ENCODE peak calls at places on chromosome 11, in nine cellular contexts. G, A, K, T, C, J, Y, P and H are unnamed samples.

GRCh38 chr11:69905202-69905535 is 86.0 kb upstream of the FGF3 start:
- DNase-seq in A (no peak), K (no peak), C (no peak), T (no peak), Y (no peak), J (no peak), G (no peak), P (no peak), H (no peak)

GRCh38 chr11:1983601-1983961 is 14.1 kb downstream of the H19 start:
- DNase-seq in T (no peak), A (peak; percentile 28), C (no peak), K (no peak), J (no peak), P (no peak), Y (no peak), G (no peak), H (no peak)

GRCh38 chr11:46238967-46239800 is 38.3 kb upstream of the CREB3L1 start:
- DNase-seq in K (peak; percentile 80), G (peak; percentile 85), C (peak; percentile 96), Y (peak; percentile 88), A (peak; percentile 95), T (peak; percentile 78), P (peak; percentile 92), J (peak; percentile 59), H (peak; percentile 76)

GRCh38 chr11:100831929-100832480 is 144.9 kb downstream of the ARHGAP42 start:
- DNase-seq in A (no peak), G (no peak), T (no peak), C (no peak), Y (no peak), J (no peak), P (no peak), K (no peak), H (peak; percentile 25)

GRCh38 chr11:64696045-64696444 is 27.0 kb downstream of the NRXN2 start:
- DNase-seq in P (no peak), Y (no peak), K (no peak), J (no peak), T (no peak), G (no peak), A (no peak), C (no peak), H (no peak)

GRCh38 chr11:109123811-109124787 is 297.9 kb upstream of the C11orf87 start:
- DNase-seq in T (no peak), J (no peak), A (peak; percentile 64), K (peak; percentile 3), P (no peak), Y (no peak), C (no peak), G (peak; percentile 75), H (no peak)

GRCh38 chr11:63847363-63847762 is 8.5 kb downstream of the MARK2 start:
- DNase-seq in G (no peak), P (no peak), A (no peak), J (no peak), T (no peak), K (no peak), C (no peak), Y (no peak), H (no peak)

GRCh38 chr11:135027461-135027860 is 615.4 kb upstream of the B3GAT1 start:
- DNase-seq in P (no peak), C (peak; percentile 69), K (peak; percentile 35), J (no peak), A (no peak), T (no peak), G (peak; percentile 75), Y (no peak), H (no peak)

GRCh38 chr11:7524831-7525230 is 11.0 kb downstream of the PPFIBP2 start:
- DNase-seq in K (peak; percentile 90), G (no peak), C (no peak), P (no peak), A (no peak), J (no peak), T (no peak), Y (no peak), H (peak; percentile 73)

GRCh38 chr11:120344302-120345004 is 8.2 kb downstream of the ARHGEF12 start:
- DNase-seq in T (peak; percentile 62), K (peak; percentile 78), G (peak; percentile 62), C (no peak), A (no peak), Y (no peak), P (peak; percentile 35), J (no peak), H (no peak)

GRCh38 chr11:36073411-36074203 is 129.7 kb downstream of the LDLRAD3 start:
- DNase-seq in G (peak; percentile 88), C (no peak), A (peak; percentile 65), Y (no peak), T (no peak), P (peak; percentile 31), J (no peak), K (peak; percentile 65), H (no peak)

GRCh38 chr11:1728931-1729691 is 21.3 kb downstream of the IFITM10 start:
- DNase-seq in Y (no peak), K (no peak), G (no peak), T (no peak), J (no peak), P (no peak), A (no peak), C (no peak), H (no peak)

GRCh38 chr11:65896009-65896999 is 3.9 kb downstream of the FOSL1 start:
- DNase-seq in J (no peak), P (no peak), Y (no peak), K (no peak), A (peak; percentile 51), T (no peak), G (no peak), C (no peak), H (no peak)

GRCh38 chr11:39459606-39460005 is 1999.8 kb downstream of the LRRC4C start:
- DNase-seq in J (no peak), K (no peak), Y (no peak), P (no peak), T (no peak), C (no peak), G (no peak), A (no peak), H (no peak)

GRCh38 chr11:128942807-128943430 is at the start of gene TP53AIP1:
- DNase-seq in P (no peak), K (peak; percentile 12), T (no peak), G (no peak), A (no peak), Y (no peak), J (no peak), C (no peak), H (no peak)

GRCh38 chr11:8017894-8018741 is 31.0 kb downstream of the EIF3F start:
- DNase-seq in C (peak; percentile 3), K (no peak), Y (peak; percentile 57), P (no peak), A (no peak), G (peak; percentile 13), J (no peak), T (no peak), H (no peak)

GRCh38 chr11:86291466-86292262 is 10.4 kb upstream of the HIKESHI start:
- DNase-seq in C (peak; percentile 62), K (peak; percentile 72), A (no peak), T (peak; percentile 33), G (peak; percentile 55), P (peak; percentile 16), J (peak; percentile 62), Y (no peak), H (peak; percentile 41)

GRCh38 chr11:19367051-19367709 is 126.4 kb upstream of the E2F8 start:
- DNase-seq in J (no peak), Y (peak; percentile 74), C (no peak), A (no peak), G (peak; percentile 72), K (peak; percentile 59), T (no peak), P (peak; percentile 12), H (no peak)

GRCh38 chr11:96357794-96358193 is 14.8 kb upstream of the MAML2 start:
- DNase-seq in K (no peak), P (no peak), T (no peak), Y (no peak), G (no peak), A (no peak), J (no peak), C (no peak), H (no peak)

GRCh38 chr11:1890856-1891830 is 552 bp downstream of the PRR33 start:
- DNase-seq in C (no peak), A (peak; percentile 62), T (no peak), Y (no peak), K (no peak), P (no peak), G (no peak), J (no peak), H (no peak)

GRCh38 chr11:60182546-60183330 is at the start of gene MS4A6A:
- DNase-seq in K (no peak), C (no peak), A (no peak), G (no peak), P (no peak), Y (no peak), J (no peak), T (no peak), H (no peak)

GRCh38 chr11:119254239-119254638 is 48.1 kb downstream of the CBL start:
- DNase-seq in A (no peak), K (no peak), J (peak; percentile 64), T (no peak), G (no peak), C (no peak), P (no peak), Y (no peak), H (no peak)

GRCh38 chr11:70536051-70536877 is 137.9 kb downstream of the CTTN start:
- DNase-seq in G (no peak), K (no peak), C (no peak), P (peak; percentile 70), T (no peak), J (no peak), A (peak; percentile 48), Y (no peak), H (no peak)

GRCh38 chr11:14578551-14578956 is 58.4 kb upstream of the PSMA1 start:
- DNase-seq in K (peak; percentile 61), Y (no peak), J (peak; percentile 10), P (no peak), G (peak; percentile 89), T (peak; percentile 71), C (peak; percentile 18), A (no peak), H (no peak)

GRCh38 chr11:12156301-12157140 is 46.1 kb downstream of the MICAL2 start:
- DNase-seq in T (no peak), C (no peak), J (no peak), P (no peak), A (no peak), K (no peak), G (no peak), Y (peak; percentile 67), H (no peak)

GRCh38 chr11:83192846-83193245 is 666 bp upstream of the ANKRD42 start:
- DNase-seq in G (peak; percentile 53), J (no peak), T (no peak), K (no peak), Y (no peak), C (no peak), P (no peak), A (no peak), H (no peak)